ENCODE peak calls at places on chromosomes 13 and 19, in eight cellular contexts. R, M, F, K, H, U, L and V are unnamed samples.

GRCh38 chr19:48283908-48284307 is 14.0 kb downstream of the ZNF114 start:
- DNase-seq in F (no peak), K (peak), L (no peak), H (no peak), R (no peak), M (no peak), U (no peak), V (no peak)

GRCh38 chr19:39996218-39996810 is 546 bp upstream of the ZNF546 start:
- DNase-seq in K (no peak), L (peak), U (no peak), M (no peak), R (peak), F (peak), H (no peak), V (no peak)

GRCh38 chr19:23318143-23318542 is 67.9 kb upstream of the ZNF724 start:
- DNase-seq in M (no peak), K (no peak), R (no peak), L (no peak), H (no peak), F (no peak), U (no peak), V (no peak)

GRCh38 chr13:47816835-47817234 is 184.2 kb downstream of the SUCLA2 start:
- DNase-seq in F (no peak), M (peak), L (no peak), R (no peak), K (no peak), U (no peak), H (no peak), V (no peak)

GRCh38 chr19:9986787-9987281 is 23.5 kb downstream of the COL5A3 start:
- DNase-seq in L (peak), U (no peak), K (no peak), F (no peak), M (peak), R (peak), H (no peak), V (no peak)

GRCh38 chr13:41645313-41645712 is 188.0 kb downstream of the RGCC start:
- DNase-seq in U (no peak), H (no peak), K (peak), L (peak), M (no peak), R (no peak), F (no peak), V (no peak)

GRCh38 chr13:19601749-19602725 is 31.4 kb upstream of the MPHOSPH8 start:
- DNase-seq in U (peak), L (peak), F (peak), H (peak), K (no peak), M (peak), R (no peak), V (no peak)

GRCh38 chr19:49749771-49750170 is 13.3 kb downstream of the TSKS start:
- DNase-seq in R (no peak), U (no peak), F (no peak), L (no peak), K (no peak), M (no peak), H (no peak), V (no peak)

GRCh38 chr19:49057636-49058234 is at the start of gene CGB7:
- DNase-seq in K (no peak), R (no peak), L (peak), M (peak), H (peak), F (peak), U (peak), V (no peak)

GRCh38 chr13:29749401-29750177 is 100.8 kb downstream of the UBL3 start:
- DNase-seq in U (no peak), R (no peak), K (no peak), M (no peak), H (no peak), F (no peak), L (no peak), V (no peak)

GRCh38 chr13:113647351-113648217 is 10.4 kb downstream of the ATP4B start:
- DNase-seq in U (no peak), R (peak), F (no peak), M (no peak), L (peak), K (no peak), H (no peak), V (no peak)

GRCh38 chr19:10505583-10506229 is 2.5 kb upstream of the KEAP1 start:
- DNase-seq in H (peak), U (peak), R (peak), L (peak), K (no peak), F (peak), M (peak), V (no peak)

GRCh38 chr13:92717857-92718256 is 508.8 kb upstream of the GPC6 start:
- DNase-seq in M (no peak), U (no peak), H (no peak), R (no peak), F (no peak), L (no peak), K (no peak), V (no peak)

GRCh38 chr13:114099191-114099590 is 33.2 kb downstream of the RASA3 start:
- DNase-seq in L (peak), M (no peak), H (no peak), F (peak), U (no peak), R (peak), K (no peak), V (no peak)

GRCh38 chr13:85405316-85405897 is 393.8 kb downstream of the SLITRK6 start:
- DNase-seq in U (no peak), R (peak), K (no peak), H (no peak), M (peak), F (no peak), L (no peak), V (no peak)

GRCh38 chr19:28074773-28075172 is 1138.2 kb downstream of the UQCRFS1 start:
- DNase-seq in M (no peak), L (no peak), R (no peak), H (no peak), U (no peak), K (no peak), F (no peak), V (no peak)

GRCh38 chr13:50989476-50989875 is 79.9 kb downstream of the RNASEH2B start:
- DNase-seq in H (no peak), R (no peak), F (peak), L (peak), M (peak), U (no peak), K (no peak), V (no peak)

GRCh38 chr19:39413903-39414608 is 1.6 kb downstream of the PLEKHG2 start:
- DNase-seq in R (no peak), M (peak), H (no peak), U (no peak), F (peak), K (no peak), L (no peak), V (no peak)

GRCh38 chr13:20964904-20965303 is 62.4 kb upstream of the XPO4 start:
- DNase-seq in M (no peak), U (no peak), H (no peak), L (no peak), F (no peak), R (no peak), K (no peak), V (no peak)

GRCh38 chr13:49998714-49999624 is 2.1 kb downstream of the TRIM13 start:
- DNase-seq in R (no peak), L (no peak), H (no peak), M (peak), U (no peak), F (no peak), K (no peak), V (no peak)

GRCh38 chr19:53992815-53993214 is 1.4 kb downstream of the CACNG6 start:
- DNase-seq in L (no peak), K (no peak), H (no peak), R (no peak), M (no peak), F (no peak), U (no peak), V (no peak)

GRCh38 chr13:59492030-59492636 is 671.6 kb downstream of the DIAPH3 start:
- DNase-seq in M (no peak), F (no peak), R (no peak), H (no peak), K (no peak), L (no peak), U (no peak), V (no peak)

GRCh38 chr13:39557285-39557955 is 45.6 kb downstream of the LHFPL6 start:
- DNase-seq in L (no peak), F (no peak), H (no peak), R (no peak), U (no peak), M (no peak), K (no peak), V (no peak)

GRCh38 chr13:27076411-27076810 is 95.2 kb downstream of the USP12 start:
- DNase-seq in M (no peak), H (no peak), K (no peak), F (no peak), R (no peak), U (no peak), L (no peak), V (no peak)

GRCh38 chr13:95833713-95834112 is 156.8 kb downstream of the DNAJC3 start:
- DNase-seq in R (no peak), L (no peak), U (no peak), F (no peak), H (no peak), M (no peak), K (no peak), V (no peak)

GRCh38 chr13:51688937-51689336 is 104.7 kb downstream of the WDFY2 start:
- DNase-seq in H (no peak), M (peak), K (no peak), R (peak), F (no peak), L (no peak), U (no peak), V (no peak)

GRCh38 chr19:33298146-33298911 is 4.0 kb downstream of the CEBPA start:
- DNase-seq in H (no peak), R (no peak), M (peak), L (no peak), F (no peak), K (no peak), U (no peak), V (no peak)

GRCh38 chr19:46719629-46720515 is 3.0 kb upstream of the PRKD2 start:
- DNase-seq in L (no peak), F (no peak), M (no peak), U (no peak), H (no peak), R (no peak), K (no peak), V (no peak)

GRCh38 chr19:19860756-19861390 is 4.8 kb upstream of the ZNF253 start:
- DNase-seq in R (no peak), K (no peak), H (peak), F (peak), L (no peak), M (peak), U (peak), V (no peak)

GRCh38 chr13:35920816-35921215 is 210.4 kb downstream of the DCLK1 start:
- DNase-seq in R (no peak), L (no peak), U (no peak), M (no peak), F (no peak), K (no peak), H (no peak), V (no peak)

GRCh38 chr13:27270594-27271520 is at the start of gene RASL11A:
- DNase-seq in R (peak), H (peak), M (peak), U (peak), F (peak), L (peak), K (no peak), V (no peak)

GRCh38 chr13:48853381-48854102 is 122.2 kb upstream of the FNDC3A start:
- DNase-seq in M (no peak), F (no peak), R (no peak), L (no peak), K (no peak), H (no peak), U (no peak), V (no peak)